ENCODE peak calls at places on chromosomes 6 and 20, in five cellular contexts. One of them, this sample, is unnamed. For H3K27me3 and H3K36me3, the result is how much of the 10 kb centered on the place peaks cover.

GRCh38 chr6:144149558-144149893 is 791 bp upstream of the STX11 start:
- DNase-seq in effector memory CD4-positive, alpha-beta T cell: no peak
- DNase-seq in neural progenitor cell: peak
- DNase-seq in fibroblast of lung: no peak
- DNase-seq in CD4-positive, alpha-beta memory T cell: no peak
- DNase-seq in this sample: no peak

GRCh38 chr6:14717307-14717706 is 528.6 kb upstream of the JARID2 start:
- DNase-seq in effector memory CD4-positive, alpha-beta T cell: no peak
- DNase-seq in neural progenitor cell: no peak
- DNase-seq in fibroblast of lung: no peak
- DNase-seq in CD4-positive, alpha-beta memory T cell: peak
- DNase-seq in this sample: no peak

GRCh38 chr20:46705378-46705729 is 4.1 kb upstream of the SLC2A10 start:
- DNase-seq in effector memory CD4-positive, alpha-beta T cell: no peak
- DNase-seq in neural progenitor cell: no peak
- DNase-seq in fibroblast of lung: no peak
- DNase-seq in CD4-positive, alpha-beta memory T cell: no peak
- DNase-seq in this sample: no peak

GRCh38 chr6:166664135-166664534 is 37.1 kb upstream of the RPS6KA2 start:
- DNase-seq in effector memory CD4-positive, alpha-beta T cell: no peak
- DNase-seq in neural progenitor cell: no peak
- DNase-seq in fibroblast of lung: no peak
- DNase-seq in CD4-positive, alpha-beta memory T cell: no peak
- DNase-seq in this sample: no peak

GRCh38 chr6:163579111-163579879 is 164.8 kb downstream of the QKI start:
- DNase-seq in effector memory CD4-positive, alpha-beta T cell: no peak
- DNase-seq in neural progenitor cell: peak
- DNase-seq in fibroblast of lung: peak
- DNase-seq in CD4-positive, alpha-beta memory T cell: no peak
- DNase-seq in this sample: no peak

GRCh38 chr20:8981482-8981881 is 87.4 kb upstream of the PLCB4 start:
- DNase-seq in effector memory CD4-positive, alpha-beta T cell: no peak
- DNase-seq in neural progenitor cell: no peak
- DNase-seq in fibroblast of lung: no peak
- DNase-seq in CD4-positive, alpha-beta memory T cell: no peak
- DNase-seq in this sample: no peak

GRCh38 chr6:44416103-44416502 is 28.6 kb downstream of the CDC5L start:
- DNase-seq in effector memory CD4-positive, alpha-beta T cell: no peak
- DNase-seq in neural progenitor cell: no peak
- DNase-seq in fibroblast of lung: peak
- DNase-seq in CD4-positive, alpha-beta memory T cell: no peak
- DNase-seq in this sample: no peak

GRCh38 chr6:112218563-112218962 is 35.8 kb downstream of the LAMA4 start:
- DNase-seq in effector memory CD4-positive, alpha-beta T cell: no peak
- DNase-seq in neural progenitor cell: no peak
- DNase-seq in fibroblast of lung: peak
- DNase-seq in CD4-positive, alpha-beta memory T cell: no peak
- DNase-seq in this sample: no peak

GRCh38 chr6:15879372-15880261 is 216.8 kb upstream of the DTNBP1 start:
- DNase-seq in effector memory CD4-positive, alpha-beta T cell: no peak
- DNase-seq in neural progenitor cell: no peak
- DNase-seq in fibroblast of lung: peak
- DNase-seq in CD4-positive, alpha-beta memory T cell: peak
- DNase-seq in this sample: peak

GRCh38 chr6:56906752-56907151 is 48.2 kb upstream of the BEND6 start:
- DNase-seq in effector memory CD4-positive, alpha-beta T cell: no peak
- DNase-seq in neural progenitor cell: no peak
- DNase-seq in fibroblast of lung: peak
- DNase-seq in CD4-positive, alpha-beta memory T cell: no peak
- DNase-seq in this sample: no peak

GRCh38 chr20:25867776-25868649 is 171.4 kb upstream of the ZNF337 start:
- DNase-seq in effector memory CD4-positive, alpha-beta T cell: no peak
- DNase-seq in neural progenitor cell: peak
- DNase-seq in fibroblast of lung: peak
- DNase-seq in CD4-positive, alpha-beta memory T cell: peak
- DNase-seq in this sample: peak

GRCh38 chr6:87122477-87122876 is 27.6 kb upstream of the CGA start:
- DNase-seq in effector memory CD4-positive, alpha-beta T cell: no peak
- DNase-seq in neural progenitor cell: no peak
- DNase-seq in fibroblast of lung: no peak
- DNase-seq in CD4-positive, alpha-beta memory T cell: no peak
- DNase-seq in this sample: no peak

GRCh38 chr6:31558631-31559500 is 11.5 kb downstream of the NFKBIL1 start:
- DNase-seq in effector memory CD4-positive, alpha-beta T cell: peak
- DNase-seq in neural progenitor cell: no peak
- DNase-seq in fibroblast of lung: peak
- DNase-seq in CD4-positive, alpha-beta memory T cell: peak
- DNase-seq in this sample: peak

GRCh38 chr6:99330159-99330558 is 19.3 kb downstream of the FAXC start:
- DNase-seq in effector memory CD4-positive, alpha-beta T cell: no peak
- DNase-seq in neural progenitor cell: peak
- DNase-seq in fibroblast of lung: peak
- DNase-seq in CD4-positive, alpha-beta memory T cell: peak
- DNase-seq in this sample: peak

GRCh38 chr6:2725999-2726567 is 24.6 kb downstream of the MYLK4 start:
- DNase-seq in effector memory CD4-positive, alpha-beta T cell: no peak
- DNase-seq in neural progenitor cell: no peak
- DNase-seq in fibroblast of lung: peak
- DNase-seq in CD4-positive, alpha-beta memory T cell: no peak
- DNase-seq in this sample: peak

GRCh38 chr6:121356575-121356974 is 22.3 kb upstream of the TBC1D32 start:
- DNase-seq in effector memory CD4-positive, alpha-beta T cell: no peak
- DNase-seq in neural progenitor cell: no peak
- DNase-seq in fibroblast of lung: no peak
- DNase-seq in CD4-positive, alpha-beta memory T cell: no peak
- DNase-seq in this sample: no peak

GRCh38 chr6:113184736-113185135 is 672.4 kb upstream of the MARCKS start:
- DNase-seq in effector memory CD4-positive, alpha-beta T cell: no peak
- DNase-seq in neural progenitor cell: no peak
- DNase-seq in fibroblast of lung: peak
- DNase-seq in CD4-positive, alpha-beta memory T cell: no peak
- DNase-seq in this sample: no peak

GRCh38 chr6:160347259-160348208 is 644 bp upstream of the SLC22A3 start:
- DNase-seq in effector memory CD4-positive, alpha-beta T cell: no peak
- DNase-seq in neural progenitor cell: no peak
- DNase-seq in fibroblast of lung: no peak
- DNase-seq in CD4-positive, alpha-beta memory T cell: no peak
- DNase-seq in this sample: no peak

GRCh38 chr6:40409143-40409542 is 178.0 kb downstream of the LRFN2 start:
- DNase-seq in effector memory CD4-positive, alpha-beta T cell: no peak
- DNase-seq in neural progenitor cell: no peak
- DNase-seq in fibroblast of lung: no peak
- DNase-seq in CD4-positive, alpha-beta memory T cell: no peak
- DNase-seq in this sample: no peak

GRCh38 chr6:43181621-43181941 is 415 bp upstream of the CUL9 start:
- DNase-seq in effector memory CD4-positive, alpha-beta T cell: no peak
- DNase-seq in neural progenitor cell: no peak
- DNase-seq in fibroblast of lung: no peak
- DNase-seq in CD4-positive, alpha-beta memory T cell: no peak
- DNase-seq in this sample: no peak

GRCh38 chr20:19205999-19206398 is 6.4 kb upstream of the SLC24A3 start:
- DNase-seq in effector memory CD4-positive, alpha-beta T cell: no peak
- DNase-seq in neural progenitor cell: peak
- DNase-seq in fibroblast of lung: peak
- DNase-seq in CD4-positive, alpha-beta memory T cell: peak
- DNase-seq in this sample: peak

GRCh38 chr20:31606928-31607639 is 2.0 kb downstream of the ID1 start:
- DNase-seq in effector memory CD4-positive, alpha-beta T cell: no peak
- DNase-seq in neural progenitor cell: peak
- DNase-seq in fibroblast of lung: peak
- DNase-seq in CD4-positive, alpha-beta memory T cell: no peak
- DNase-seq in this sample: no peak

GRCh38 chr6:170287371-170287876 is 3.5 kb downstream of the DLL1 start:
- DNase-seq in effector memory CD4-positive, alpha-beta T cell: no peak
- DNase-seq in neural progenitor cell: no peak
- DNase-seq in fibroblast of lung: no peak
- DNase-seq in CD4-positive, alpha-beta memory T cell: no peak
- DNase-seq in this sample: no peak

GRCh38 chr6:122180132-122180531 is 219.3 kb upstream of the HSF2 start:
- DNase-seq in effector memory CD4-positive, alpha-beta T cell: no peak
- DNase-seq in neural progenitor cell: peak
- DNase-seq in fibroblast of lung: peak
- DNase-seq in CD4-positive, alpha-beta memory T cell: no peak
- DNase-seq in this sample: no peak

GRCh38 chr6:44128020-44128917 is 915 bp downstream of the TMEM63B start:
- DNase-seq in effector memory CD4-positive, alpha-beta T cell: no peak
- DNase-seq in neural progenitor cell: peak
- DNase-seq in fibroblast of lung: peak
- DNase-seq in CD4-positive, alpha-beta memory T cell: peak
- DNase-seq in this sample: peak

GRCh38 chr20:2379511-2380229 is 1.0 kb upstream of the TGM6 start:
- DNase-seq in effector memory CD4-positive, alpha-beta T cell: no peak
- DNase-seq in neural progenitor cell: no peak
- DNase-seq in fibroblast of lung: no peak
- DNase-seq in CD4-positive, alpha-beta memory T cell: peak
- DNase-seq in this sample: no peak

GRCh38 chr6:16129623-16130243 is 847 bp downstream of the MYLIP start:
- DNase-seq in effector memory CD4-positive, alpha-beta T cell: peak
- DNase-seq in neural progenitor cell: peak
- DNase-seq in fibroblast of lung: peak
- DNase-seq in CD4-positive, alpha-beta memory T cell: peak
- DNase-seq in this sample: no peak

GRCh38 chr6:150631283-150631981 is 31.7 kb downstream of the PLEKHG1 start:
- DNase-seq in effector memory CD4-positive, alpha-beta T cell: no peak
- DNase-seq in neural progenitor cell: no peak
- DNase-seq in fibroblast of lung: no peak
- DNase-seq in CD4-positive, alpha-beta memory T cell: no peak
- DNase-seq in this sample: peak

GRCh38 chr6:77466055-77467028 is 3.1 kb upstream of the HTR1B start:
- DNase-seq in effector memory CD4-positive, alpha-beta T cell: no peak
- DNase-seq in neural progenitor cell: peak
- DNase-seq in fibroblast of lung: peak
- DNase-seq in CD4-positive, alpha-beta memory T cell: peak
- DNase-seq in this sample: peak

GRCh38 chr6:36599791-36600209 is 5.6 kb downstream of the SRSF3 start:
- DNase-seq in effector memory CD4-positive, alpha-beta T cell: peak
- DNase-seq in neural progenitor cell: peak
- DNase-seq in fibroblast of lung: peak
- DNase-seq in CD4-positive, alpha-beta memory T cell: peak
- DNase-seq in this sample: no peak

GRCh38 chr6:39926668-39927067 is 7.6 kb downstream of the MOCS1 start:
- DNase-seq in effector memory CD4-positive, alpha-beta T cell: no peak
- DNase-seq in neural progenitor cell: no peak
- DNase-seq in fibroblast of lung: no peak
- DNase-seq in CD4-positive, alpha-beta memory T cell: no peak
- DNase-seq in this sample: no peak

GRCh38 chr20:6071162-6071695 is 17.4 kb upstream of the LRRN4 start:
- DNase-seq in effector memory CD4-positive, alpha-beta T cell: no peak
- DNase-seq in neural progenitor cell: no peak
- DNase-seq in fibroblast of lung: no peak
- DNase-seq in CD4-positive, alpha-beta memory T cell: no peak
- DNase-seq in this sample: no peak
- H3K27me3 ChIP-seq in effector memory CD4-positive, alpha-beta T cell: under half
- H3K27me3 ChIP-seq in neural progenitor cell: under half
- H3K27me3 ChIP-seq in fibroblast of lung: under half
- H3K27me3 ChIP-seq in CD4-positive, alpha-beta memory T cell: under half
- H3K27me3 ChIP-seq in this sample: under half

GRCh38 chr20:58227391-58228102 is 906 bp downstream of the ANKRD60 start:
- DNase-seq in effector memory CD4-positive, alpha-beta T cell: no peak
- DNase-seq in neural progenitor cell: no peak
- DNase-seq in fibroblast of lung: no peak
- DNase-seq in CD4-positive, alpha-beta memory T cell: no peak
- DNase-seq in this sample: no peak

GRCh38 chr20:58229198-58229802 is 847 bp upstream of the ANKRD60 start:
- DNase-seq in effector memory CD4-positive, alpha-beta T cell: no peak
- DNase-seq in neural progenitor cell: peak
- DNase-seq in fibroblast of lung: peak
- DNase-seq in CD4-positive, alpha-beta memory T cell: no peak
- DNase-seq in this sample: no peak

GRCh38 chr20:58228103-58228483 is 360 bp downstream of the ANKRD60 start:
- DNase-seq in effector memory CD4-positive, alpha-beta T cell: no peak
- DNase-seq in neural progenitor cell: peak
- DNase-seq in fibroblast of lung: no peak
- DNase-seq in CD4-positive, alpha-beta memory T cell: no peak
- DNase-seq in this sample: no peak

GRCh38 chr20:58225490-58226200 is 2.8 kb downstream of the ANKRD60 start:
- DNase-seq in effector memory CD4-positive, alpha-beta T cell: no peak
- DNase-seq in neural progenitor cell: no peak
- DNase-seq in fibroblast of lung: no peak
- DNase-seq in CD4-positive, alpha-beta memory T cell: no peak
- DNase-seq in this sample: no peak

GRCh38 chr20:58228484-58229197 is at the start of gene ANKRD60:
- DNase-seq in effector memory CD4-positive, alpha-beta T cell: peak
- DNase-seq in neural progenitor cell: peak
- DNase-seq in fibroblast of lung: peak
- DNase-seq in CD4-positive, alpha-beta memory T cell: peak
- DNase-seq in this sample: no peak
- H3K4me3 ChIP-seq in effector memory CD4-positive, alpha-beta T cell: no peak
- H3K4me3 ChIP-seq in neural progenitor cell: peak
- H3K4me3 ChIP-seq in fibroblast of lung: peak
- H3K4me3 ChIP-seq in CD4-positive, alpha-beta memory T cell: no peak
- H3K4me3 ChIP-seq in this sample: no peak

DNA sequence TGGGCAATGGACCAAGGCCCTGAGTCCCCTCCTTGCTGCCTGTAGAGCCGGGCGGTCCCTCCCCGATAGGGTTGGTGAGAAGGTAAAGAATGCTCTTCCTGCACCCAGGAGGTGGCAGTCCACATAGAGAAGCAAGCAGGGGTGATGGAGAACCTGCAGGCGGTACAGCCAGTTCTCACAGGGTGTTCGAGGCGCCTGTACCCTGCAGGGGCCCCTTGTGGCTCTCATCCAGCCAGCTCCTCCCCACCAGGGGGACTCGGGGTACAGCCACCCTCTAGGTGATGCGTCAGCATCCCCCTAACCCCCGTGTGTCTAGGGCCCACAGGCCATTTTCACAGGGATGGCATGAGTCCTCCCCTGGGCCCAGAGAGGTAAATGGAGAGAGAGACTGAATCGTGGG is 5.1 kb upstream of the COL9A3 start:
- DNase-seq in effector memory CD4-positive, alpha-beta T cell: no peak
- DNase-seq in neural progenitor cell: no peak
- DNase-seq in fibroblast of lung: no peak
- DNase-seq in CD4-positive, alpha-beta memory T cell: no peak
- DNase-seq in this sample: no peak
- H3K36me3 ChIP-seq in effector memory CD4-positive, alpha-beta T cell: half or more
- H3K36me3 ChIP-seq in neural progenitor cell: under half
- H3K36me3 ChIP-seq in fibroblast of lung: under half
- H3K36me3 ChIP-seq in CD4-positive, alpha-beta memory T cell: under half
- H3K36me3 ChIP-seq in this sample: under half

DNA sequence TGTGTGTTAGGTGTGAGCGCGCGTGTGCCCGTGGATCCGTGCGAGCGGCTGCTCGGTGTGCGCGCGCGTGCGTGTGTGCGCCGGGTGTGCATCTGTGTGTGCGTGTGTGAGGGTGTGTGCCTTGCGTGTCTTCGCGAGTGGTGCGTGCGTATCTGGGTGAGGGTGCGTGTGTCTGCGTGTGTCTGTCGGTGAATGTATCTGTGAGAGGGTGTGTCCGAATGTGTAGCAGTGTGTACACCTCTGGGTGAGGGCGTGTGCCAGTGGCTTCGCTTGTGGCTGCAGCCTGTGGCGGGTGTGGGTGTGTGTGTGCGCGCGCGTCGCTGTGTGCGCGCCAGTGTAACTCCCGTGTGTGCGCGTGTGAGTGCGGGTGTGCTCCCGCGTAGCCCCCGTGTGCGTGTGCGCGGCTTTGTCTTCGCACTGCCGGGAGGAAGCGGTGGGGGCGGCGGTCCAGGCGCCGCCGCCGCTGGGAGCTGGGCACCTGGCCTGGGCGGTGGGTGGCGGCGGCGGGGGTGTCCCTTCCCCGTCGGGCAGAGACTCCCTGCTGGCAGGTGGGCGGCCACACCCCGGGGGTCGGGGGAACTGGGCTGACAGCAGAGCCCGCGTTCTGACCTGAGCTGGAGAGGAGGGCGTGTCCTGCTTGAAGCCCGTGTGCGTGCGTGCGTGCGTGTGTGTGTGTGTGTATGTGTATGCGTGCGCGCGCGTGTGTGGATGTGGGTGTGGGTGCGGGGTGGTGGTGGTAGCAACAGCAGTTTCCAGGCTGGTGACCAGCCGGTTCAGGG is 61.3 kb upstream of the EPB41L1 start:
- DNase-seq in effector memory CD4-positive, alpha-beta T cell: no peak
- DNase-seq in neural progenitor cell: peak
- DNase-seq in fibroblast of lung: peak
- DNase-seq in CD4-positive, alpha-beta memory T cell: peak
- DNase-seq in this sample: peak
- H3K27me3 ChIP-seq in effector memory CD4-positive, alpha-beta T cell: under half
- H3K27me3 ChIP-seq in neural progenitor cell: half or more
- H3K27me3 ChIP-seq in fibroblast of lung: under half
- H3K27me3 ChIP-seq in CD4-positive, alpha-beta memory T cell: under half
- H3K27me3 ChIP-seq in this sample: under half

This sample was measured in GM06990.